ENCODE peak calls at places on chromosomes 5 and 9, in four cellular contexts. One of them, this sample, is unnamed.

GRCh38 chr9:107810493-107810931 is 320.9 kb upstream of the KLF4 start:
- DNase-seq in GM20000: no peak
- DNase-seq in stimulated activated naive B cell treated with anti-CD40 and anti-IgM and Interleukin-4, amounts not matched to agents 10 μg/mL and 1 μg/mL and 100 μg/mL, for 72 hours: no peak
- DNase-seq in aorta: no peak
- DNase-seq in this sample: no peak

GRCh38 chr5:173302546-173303155 is 25.6 kb downstream of the STC2 start:
- DNase-seq in GM20000: no peak
- DNase-seq in aorta: no peak
- DNase-seq in stimulated activated naive B cell treated with anti-CD40 and anti-IgM and Interleukin-4, amounts not matched to agents 10 μg/mL and 1 μg/mL and 100 μg/mL, for 72 hours: no peak
- DNase-seq in this sample: no peak

GRCh38 chr9:130408669-130409068 is 36.1 kb upstream of the ASS1 start:
- DNase-seq in aorta: no peak
- DNase-seq in stimulated activated naive B cell treated with anti-CD40 and anti-IgM and Interleukin-4, amounts not matched to agents 10 μg/mL and 1 μg/mL and 100 μg/mL, for 72 hours: no peak
- DNase-seq in GM20000: no peak
- DNase-seq in this sample: no peak

GRCh38 chr9:134029248-134030226 is 4.3 kb downstream of the BRD3OS start:
- DNase-seq in aorta: no peak
- DNase-seq in GM20000: no peak
- DNase-seq in stimulated activated naive B cell treated with anti-CD40 and anti-IgM and Interleukin-4, amounts not matched to agents 10 μg/mL and 1 μg/mL and 100 μg/mL, for 72 hours: no peak
- DNase-seq in this sample: no peak

GRCh38 chr9:129402341-129402739 is 218.6 kb downstream of the C9orf50 start:
- DNase-seq in aorta: peak
- DNase-seq in GM20000: no peak
- DNase-seq in stimulated activated naive B cell treated with anti-CD40 and anti-IgM and Interleukin-4, amounts not matched to agents 10 μg/mL and 1 μg/mL and 100 μg/mL, for 72 hours: no peak
- DNase-seq in this sample: no peak

GRCh38 chr5:20680718-20681302 is 692.8 kb upstream of the CDH18 start:
- DNase-seq in aorta: no peak
- DNase-seq in GM20000: no peak
- DNase-seq in stimulated activated naive B cell treated with anti-CD40 and anti-IgM and Interleukin-4, amounts not matched to agents 10 μg/mL and 1 μg/mL and 100 μg/mL, for 72 hours: no peak
- DNase-seq in this sample: no peak

GRCh38 chr5:149629421-149629820 is 48.1 kb downstream of the ARHGEF37 start:
- DNase-seq in aorta: no peak
- DNase-seq in GM20000: no peak
- DNase-seq in stimulated activated naive B cell treated with anti-CD40 and anti-IgM and Interleukin-4, amounts not matched to agents 10 μg/mL and 1 μg/mL and 100 μg/mL, for 72 hours: no peak
- DNase-seq in this sample: no peak

GRCh38 chr5:172600571-172600970 is 40.5 kb upstream of the NEURL1B start:
- DNase-seq in aorta: no peak
- DNase-seq in stimulated activated naive B cell treated with anti-CD40 and anti-IgM and Interleukin-4, amounts not matched to agents 10 μg/mL and 1 μg/mL and 100 μg/mL, for 72 hours: no peak
- DNase-seq in GM20000: no peak
- DNase-seq in this sample: no peak

GRCh38 chr5:145495741-145496140 is 339.4 kb downstream of the PRELID2 start:
- DNase-seq in GM20000: no peak
- DNase-seq in stimulated activated naive B cell treated with anti-CD40 and anti-IgM and Interleukin-4, amounts not matched to agents 10 μg/mL and 1 μg/mL and 100 μg/mL, for 72 hours: no peak
- DNase-seq in aorta: no peak
- DNase-seq in this sample: no peak

GRCh38 chr5:61301345-61301744 is 30.7 kb upstream of the ZSWIM6 start:
- DNase-seq in aorta: no peak
- DNase-seq in stimulated activated naive B cell treated with anti-CD40 and anti-IgM and Interleukin-4, amounts not matched to agents 10 μg/mL and 1 μg/mL and 100 μg/mL, for 72 hours: no peak
- DNase-seq in GM20000: no peak
- DNase-seq in this sample: no peak

GRCh38 chr5:75551471-75551870 is 39.8 kb downstream of the POLK start:
- DNase-seq in GM20000: no peak
- DNase-seq in stimulated activated naive B cell treated with anti-CD40 and anti-IgM and Interleukin-4, amounts not matched to agents 10 μg/mL and 1 μg/mL and 100 μg/mL, for 72 hours: no peak
- DNase-seq in aorta: no peak
- DNase-seq in this sample: no peak

GRCh38 chr5:37847978-37848425 is 8.2 kb upstream of the GDNF start:
- DNase-seq in GM20000: no peak
- DNase-seq in stimulated activated naive B cell treated with anti-CD40 and anti-IgM and Interleukin-4, amounts not matched to agents 10 μg/mL and 1 μg/mL and 100 μg/mL, for 72 hours: no peak
- DNase-seq in aorta: no peak
- DNase-seq in this sample: no peak

GRCh38 chr5:142549834-142550233 is 136.1 kb downstream of the FGF1 start:
- DNase-seq in GM20000: no peak
- DNase-seq in aorta: no peak
- DNase-seq in stimulated activated naive B cell treated with anti-CD40 and anti-IgM and Interleukin-4, amounts not matched to agents 10 μg/mL and 1 μg/mL and 100 μg/mL, for 72 hours: no peak
- DNase-seq in this sample: no peak

GRCh38 chr5:151126199-151126645 is 31.4 kb downstream of the ANXA6 start:
- DNase-seq in aorta: peak
- DNase-seq in stimulated activated naive B cell treated with anti-CD40 and anti-IgM and Interleukin-4, amounts not matched to agents 10 μg/mL and 1 μg/mL and 100 μg/mL, for 72 hours: peak
- DNase-seq in GM20000: peak
- DNase-seq in this sample: peak

GRCh38 chr9:38066907-38067610 is 2.0 kb downstream of the SHB start:
- DNase-seq in GM20000: peak
- DNase-seq in aorta: peak
- DNase-seq in stimulated activated naive B cell treated with anti-CD40 and anti-IgM and Interleukin-4, amounts not matched to agents 10 μg/mL and 1 μg/mL and 100 μg/mL, for 72 hours: no peak
- DNase-seq in this sample: no peak

GRCh38 chr5:107570805-107571531 is 99.8 kb downstream of the EFNA5 start:
- DNase-seq in stimulated activated naive B cell treated with anti-CD40 and anti-IgM and Interleukin-4, amounts not matched to agents 10 μg/mL and 1 μg/mL and 100 μg/mL, for 72 hours: peak
- DNase-seq in aorta: no peak
- DNase-seq in GM20000: peak
- DNase-seq in this sample: peak

This sample was measured in GM19239.